ENCODE peak calls at places on chromosomes 12 and 14, in seven cellular contexts. One of them, this sample, is unnamed.

GRCh38 chr14:53358166-53358565 is 205.0 kb upstream of the DDHD1 start:
- DNase-seq in tibial nerve: no peak
- DNase-seq in A549: no peak
- DNase-seq in AG04450: no peak
- DNase-seq in brain microvascular endothelial cell: no peak
- DNase-seq in effector memory CD4-positive, alpha-beta T cell: no peak
- DNase-seq in CD8-positive, alpha-beta memory T cell: no peak
- DNase-seq in this sample: no peak

GRCh38 chr14:75083271-75083670 is 13.8 kb downstream of the ZC2HC1C start:
- DNase-seq in tibial nerve: no peak
- DNase-seq in A549: no peak
- DNase-seq in AG04450: no peak
- DNase-seq in brain microvascular endothelial cell: no peak
- DNase-seq in effector memory CD4-positive, alpha-beta T cell: no peak
- DNase-seq in CD8-positive, alpha-beta memory T cell: no peak
- DNase-seq in this sample: no peak

GRCh38 chr12:71242511-71242910 is 84.7 kb upstream of the TSPAN8 start:
- DNase-seq in tibial nerve: no peak
- DNase-seq in A549: no peak
- DNase-seq in AG04450: no peak
- DNase-seq in brain microvascular endothelial cell: no peak
- DNase-seq in effector memory CD4-positive, alpha-beta T cell: no peak
- DNase-seq in CD8-positive, alpha-beta memory T cell: no peak
- DNase-seq in this sample: no peak

GRCh38 chr14:101460986-101461750 is 100.1 kb upstream of the DIO3 start:
- DNase-seq in tibial nerve: no peak
- DNase-seq in A549: no peak
- DNase-seq in AG04450: no peak
- DNase-seq in brain microvascular endothelial cell: no peak
- DNase-seq in effector memory CD4-positive, alpha-beta T cell: no peak
- DNase-seq in CD8-positive, alpha-beta memory T cell: no peak
- DNase-seq in this sample: no peak

GRCh38 chr14:93095742-93096510 is 19.8 kb downstream of the ITPK1 start:
- DNase-seq in tibial nerve: no peak
- DNase-seq in A549: no peak
- DNase-seq in AG04450: no peak
- DNase-seq in brain microvascular endothelial cell: no peak
- DNase-seq in effector memory CD4-positive, alpha-beta T cell: no peak
- DNase-seq in CD8-positive, alpha-beta memory T cell: no peak
- DNase-seq in this sample: no peak

GRCh38 chr14:105817971-105818711 is 291.8 kb downstream of the TMEM121 start:
- DNase-seq in tibial nerve: no peak
- DNase-seq in A549: no peak
- DNase-seq in AG04450: no peak
- DNase-seq in brain microvascular endothelial cell: no peak
- DNase-seq in effector memory CD4-positive, alpha-beta T cell: no peak
- DNase-seq in CD8-positive, alpha-beta memory T cell: no peak
- DNase-seq in this sample: no peak

GRCh38 chr12:84756961-84757360 is 155.6 kb downstream of the SLC6A15 start:
- DNase-seq in tibial nerve: no peak
- DNase-seq in A549: no peak
- DNase-seq in AG04450: peak
- DNase-seq in brain microvascular endothelial cell: peak
- DNase-seq in effector memory CD4-positive, alpha-beta T cell: no peak
- DNase-seq in CD8-positive, alpha-beta memory T cell: no peak
- DNase-seq in this sample: no peak

GRCh38 chr14:52043690-52044089 is 25.2 kb downstream of the NID2 start:
- DNase-seq in tibial nerve: no peak
- DNase-seq in A549: peak
- DNase-seq in AG04450: no peak
- DNase-seq in brain microvascular endothelial cell: peak
- DNase-seq in effector memory CD4-positive, alpha-beta T cell: no peak
- DNase-seq in CD8-positive, alpha-beta memory T cell: peak
- DNase-seq in this sample: no peak

GRCh38 chr12:14417717-14418116 is 52.2 kb downstream of the ATF7IP start:
- DNase-seq in tibial nerve: peak
- DNase-seq in A549: no peak
- DNase-seq in AG04450: peak
- DNase-seq in brain microvascular endothelial cell: peak
- DNase-seq in effector memory CD4-positive, alpha-beta T cell: peak
- DNase-seq in CD8-positive, alpha-beta memory T cell: peak
- DNase-seq in this sample: peak

GRCh38 chr14:102317564-102318248 is 1.8 kb upstream of the ZNF839 start:
- DNase-seq in tibial nerve: no peak
- DNase-seq in A549: no peak
- DNase-seq in AG04450: no peak
- DNase-seq in brain microvascular endothelial cell: no peak
- DNase-seq in effector memory CD4-positive, alpha-beta T cell: no peak
- DNase-seq in CD8-positive, alpha-beta memory T cell: no peak
- DNase-seq in this sample: no peak

GRCh38 chr12:10304161-10304574 is 3.5 kb upstream of the KLRD1 start:
- DNase-seq in tibial nerve: no peak
- DNase-seq in A549: no peak
- DNase-seq in AG04450: peak
- DNase-seq in brain microvascular endothelial cell: peak
- DNase-seq in effector memory CD4-positive, alpha-beta T cell: no peak
- DNase-seq in CD8-positive, alpha-beta memory T cell: peak
- DNase-seq in this sample: no peak

GRCh38 chr14:96079066-96079465 is 39.9 kb downstream of the C14orf132 start:
- DNase-seq in tibial nerve: no peak
- DNase-seq in A549: no peak
- DNase-seq in AG04450: no peak
- DNase-seq in brain microvascular endothelial cell: no peak
- DNase-seq in effector memory CD4-positive, alpha-beta T cell: no peak
- DNase-seq in CD8-positive, alpha-beta memory T cell: no peak
- DNase-seq in this sample: no peak

GRCh38 chr14:102182190-102182589 is 42.5 kb downstream of the WDR20 start:
- DNase-seq in tibial nerve: no peak
- DNase-seq in A549: no peak
- DNase-seq in AG04450: no peak
- DNase-seq in brain microvascular endothelial cell: peak
- DNase-seq in effector memory CD4-positive, alpha-beta T cell: no peak
- DNase-seq in CD8-positive, alpha-beta memory T cell: no peak
- DNase-seq in this sample: no peak

GRCh38 chr12:92133795-92134637 is 11.6 kb downstream of the BTG1 start:
- DNase-seq in tibial nerve: no peak
- DNase-seq in A549: no peak
- DNase-seq in AG04450: no peak
- DNase-seq in brain microvascular endothelial cell: no peak
- DNase-seq in effector memory CD4-positive, alpha-beta T cell: no peak
- DNase-seq in CD8-positive, alpha-beta memory T cell: no peak
- DNase-seq in this sample: no peak

GRCh38 chr12:56676851-56677601 is 11.1 kb downstream of the PTGES3 start:
- DNase-seq in tibial nerve: no peak
- DNase-seq in A549: no peak
- DNase-seq in AG04450: no peak
- DNase-seq in brain microvascular endothelial cell: no peak
- DNase-seq in effector memory CD4-positive, alpha-beta T cell: no peak
- DNase-seq in CD8-positive, alpha-beta memory T cell: no peak
- DNase-seq in this sample: no peak

GRCh38 chr12:50603817-50604639 is 99.2 kb downstream of the DIP2B start:
- DNase-seq in tibial nerve: peak
- DNase-seq in A549: no peak
- DNase-seq in AG04450: no peak
- DNase-seq in brain microvascular endothelial cell: peak
- DNase-seq in effector memory CD4-positive, alpha-beta T cell: no peak
- DNase-seq in CD8-positive, alpha-beta memory T cell: no peak
- DNase-seq in this sample: no peak

GRCh38 chr14:63893701-63894458 is 41.1 kb downstream of the SYNE2 start:
- DNase-seq in tibial nerve: peak
- DNase-seq in A549: no peak
- DNase-seq in AG04450: peak
- DNase-seq in brain microvascular endothelial cell: peak
- DNase-seq in effector memory CD4-positive, alpha-beta T cell: no peak
- DNase-seq in CD8-positive, alpha-beta memory T cell: no peak
- DNase-seq in this sample: no peak

GRCh38 chr14:39169541-39169900 is 612 bp downstream of the TRAPPC6B start:
- DNase-seq in tibial nerve: no peak
- DNase-seq in A549: no peak
- DNase-seq in AG04450: no peak
- DNase-seq in brain microvascular endothelial cell: no peak
- DNase-seq in effector memory CD4-positive, alpha-beta T cell: no peak
- DNase-seq in CD8-positive, alpha-beta memory T cell: no peak
- DNase-seq in this sample: no peak

GRCh38 chr12:38516418-38516817 is 199.8 kb downstream of the ALG10B start:
- DNase-seq in tibial nerve: no peak
- DNase-seq in A549: no peak
- DNase-seq in AG04450: no peak
- DNase-seq in brain microvascular endothelial cell: no peak
- DNase-seq in effector memory CD4-positive, alpha-beta T cell: no peak
- DNase-seq in CD8-positive, alpha-beta memory T cell: no peak
- DNase-seq in this sample: no peak
- H3K27ac ChIP-seq in tibial nerve: peak
- H3K27ac ChIP-seq in A549: no peak
- H3K27ac ChIP-seq in AG04450: no peak
- H3K27ac ChIP-seq in brain microvascular endothelial cell: no peak
- H3K27ac ChIP-seq in effector memory CD4-positive, alpha-beta T cell: no peak
- H3K27ac ChIP-seq in CD8-positive, alpha-beta memory T cell: no peak
- H3K27ac ChIP-seq in this sample: no peak

GRCh38 chr12:43812042-43812441 is 5.9 kb upstream of the TWF1 start:
- DNase-seq in tibial nerve: no peak
- DNase-seq in A549: no peak
- DNase-seq in AG04450: no peak
- DNase-seq in brain microvascular endothelial cell: no peak
- DNase-seq in effector memory CD4-positive, alpha-beta T cell: no peak
- DNase-seq in CD8-positive, alpha-beta memory T cell: no peak
- DNase-seq in this sample: no peak

GRCh38 chr12:43816168-43816567 is 10.1 kb upstream of the TWF1 start:
- DNase-seq in tibial nerve: no peak
- DNase-seq in A549: no peak
- DNase-seq in AG04450: no peak
- DNase-seq in brain microvascular endothelial cell: no peak
- DNase-seq in effector memory CD4-positive, alpha-beta T cell: no peak
- DNase-seq in CD8-positive, alpha-beta memory T cell: no peak
- DNase-seq in this sample: no peak

GRCh38 chr12:43812926-43813325 is 6.8 kb upstream of the TWF1 start:
- DNase-seq in tibial nerve: no peak
- DNase-seq in A549: no peak
- DNase-seq in AG04450: no peak
- DNase-seq in brain microvascular endothelial cell: no peak
- DNase-seq in effector memory CD4-positive, alpha-beta T cell: no peak
- DNase-seq in CD8-positive, alpha-beta memory T cell: no peak
- DNase-seq in this sample: no peak

GRCh38 chr12:43815416-43815815 is 9.3 kb upstream of the TWF1 start:
- DNase-seq in tibial nerve: no peak
- DNase-seq in A549: no peak
- DNase-seq in AG04450: no peak
- DNase-seq in brain microvascular endothelial cell: no peak
- DNase-seq in effector memory CD4-positive, alpha-beta T cell: no peak
- DNase-seq in CD8-positive, alpha-beta memory T cell: no peak
- DNase-seq in this sample: no peak
- H3K27ac ChIP-seq in tibial nerve: no peak
- H3K27ac ChIP-seq in A549: no peak
- H3K27ac ChIP-seq in AG04450: no peak
- H3K27ac ChIP-seq in brain microvascular endothelial cell: no peak
- H3K27ac ChIP-seq in effector memory CD4-positive, alpha-beta T cell: no peak
- H3K27ac ChIP-seq in CD8-positive, alpha-beta memory T cell: no peak
- H3K27ac ChIP-seq in this sample: no peak

GRCh38 chr12:111395557-111396187 is 10.1 kb upstream of the SH2B3 start:
- DNase-seq in tibial nerve: no peak
- DNase-seq in A549: no peak
- DNase-seq in AG04450: no peak
- DNase-seq in brain microvascular endothelial cell: no peak
- DNase-seq in effector memory CD4-positive, alpha-beta T cell: no peak
- DNase-seq in CD8-positive, alpha-beta memory T cell: no peak
- DNase-seq in this sample: no peak

GRCh38 chr12:111398530-111398929 is 7.2 kb upstream of the SH2B3 start:
- DNase-seq in tibial nerve: no peak
- DNase-seq in A549: no peak
- DNase-seq in AG04450: no peak
- DNase-seq in brain microvascular endothelial cell: no peak
- DNase-seq in effector memory CD4-positive, alpha-beta T cell: no peak
- DNase-seq in CD8-positive, alpha-beta memory T cell: no peak
- DNase-seq in this sample: no peak

GRCh38 chr12:111393700-111394275 is 11.9 kb upstream of the SH2B3 start:
- DNase-seq in tibial nerve: peak
- DNase-seq in A549: no peak
- DNase-seq in AG04450: no peak
- DNase-seq in brain microvascular endothelial cell: no peak
- DNase-seq in effector memory CD4-positive, alpha-beta T cell: no peak
- DNase-seq in CD8-positive, alpha-beta memory T cell: no peak
- DNase-seq in this sample: peak

GRCh38 chr12:111394480-111394879 is 11.2 kb upstream of the SH2B3 start:
- DNase-seq in tibial nerve: no peak
- DNase-seq in A549: no peak
- DNase-seq in AG04450: no peak
- DNase-seq in brain microvascular endothelial cell: no peak
- DNase-seq in effector memory CD4-positive, alpha-beta T cell: no peak
- DNase-seq in CD8-positive, alpha-beta memory T cell: no peak
- DNase-seq in this sample: no peak

DNA sequence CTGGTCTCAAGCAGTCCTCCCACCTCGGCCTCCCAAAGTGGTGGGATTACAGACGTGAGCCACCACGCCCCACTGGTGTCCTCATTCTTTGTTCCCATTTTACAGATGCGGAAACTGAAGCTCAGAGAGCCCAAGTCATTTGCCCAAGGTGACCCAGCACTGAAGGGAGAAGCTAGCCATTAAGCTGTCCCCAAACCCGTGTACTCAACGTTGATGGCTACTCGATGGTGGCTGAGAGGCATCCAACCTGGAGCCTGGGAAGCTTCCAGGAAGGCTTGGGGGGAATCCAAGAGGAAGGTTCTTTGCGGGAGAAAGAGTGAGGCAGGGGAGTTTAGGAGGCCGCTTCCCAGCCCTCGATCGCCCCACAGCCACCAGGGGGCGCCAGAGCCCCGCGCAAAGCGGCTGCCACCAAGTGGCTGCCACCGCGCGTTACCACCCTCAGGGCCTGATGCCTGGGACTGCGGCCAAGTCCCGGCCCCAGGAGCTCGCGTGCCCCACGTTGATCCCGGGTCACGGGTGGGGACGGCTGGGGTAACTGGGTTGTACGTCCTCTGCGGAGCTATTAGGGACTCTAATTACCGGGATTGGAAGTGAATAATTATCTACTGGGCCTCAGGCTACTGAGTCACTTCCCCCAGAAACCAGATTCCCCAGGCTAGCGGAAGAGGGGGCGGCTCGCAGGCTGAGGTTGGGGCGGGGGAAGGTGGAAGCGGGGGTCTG is 8.8 kb upstream of the SH2B3 start:
- DNase-seq in tibial nerve: peak
- DNase-seq in A549: peak
- DNase-seq in AG04450: peak
- DNase-seq in brain microvascular endothelial cell: no peak
- DNase-seq in effector memory CD4-positive, alpha-beta T cell: peak
- DNase-seq in CD8-positive, alpha-beta memory T cell: peak
- DNase-seq in this sample: peak
- H3K27ac ChIP-seq in tibial nerve: peak
- H3K27ac ChIP-seq in A549: peak
- H3K27ac ChIP-seq in AG04450: peak
- H3K27ac ChIP-seq in brain microvascular endothelial cell: no peak
- H3K27ac ChIP-seq in effector memory CD4-positive, alpha-beta T cell: no peak
- H3K27ac ChIP-seq in CD8-positive, alpha-beta memory T cell: peak
- H3K27ac ChIP-seq in this sample: no peak

DNA sequence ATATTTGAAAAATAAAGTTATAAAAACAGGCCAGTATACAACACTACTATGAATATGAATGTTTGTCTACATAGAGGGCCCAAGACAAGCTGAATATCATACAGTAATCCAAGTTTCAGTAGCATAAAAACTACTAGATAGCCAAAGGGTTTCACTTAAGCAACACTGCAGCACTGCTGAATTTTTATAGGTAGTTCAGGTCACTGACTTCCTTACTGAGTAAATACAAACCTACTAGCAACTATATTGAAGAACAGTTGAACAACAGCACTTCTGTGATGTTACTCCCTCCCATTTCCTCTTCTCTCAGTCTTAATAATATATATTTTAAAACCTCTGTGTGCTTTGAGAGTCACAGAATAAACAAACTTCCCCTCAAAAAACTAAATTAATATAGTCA is 42.7 kb downstream of the GTF2A1 start:
- DNase-seq in tibial nerve: no peak
- DNase-seq in A549: no peak
- DNase-seq in AG04450: no peak
- DNase-seq in brain microvascular endothelial cell: no peak
- DNase-seq in effector memory CD4-positive, alpha-beta T cell: no peak
- DNase-seq in CD8-positive, alpha-beta memory T cell: no peak
- DNase-seq in this sample: no peak
- H3K27ac ChIP-seq in tibial nerve: no peak
- H3K27ac ChIP-seq in A549: no peak
- H3K27ac ChIP-seq in AG04450: no peak
- H3K27ac ChIP-seq in brain microvascular endothelial cell: no peak
- H3K27ac ChIP-seq in effector memory CD4-positive, alpha-beta T cell: no peak
- H3K27ac ChIP-seq in CD8-positive, alpha-beta memory T cell: peak
- H3K27ac ChIP-seq in this sample: no peak

This sample was measured in substantia nigra.